ENCODE peak calls at places on chromosomes 7 and 10, in nine cellular contexts. One of them, this sample, is unnamed.
A peak's percentile ranks its signal among the peaks of the same experiment; 100 is the strongest.

GRCh38 chr7:18320971-18321567 is 174.5 kb upstream of the HDAC9 start:
- DNase-seq in neural progenitor cell: peak; percentile 50
- DNase-seq in neuronal stem cell: peak; percentile 14
- DNase-seq in cardiac muscle cell: peak; percentile 73
- DNase-seq in GM23248: peak; percentile 71
- DNase-seq in fibroblast of lung: peak; percentile 66
- DNase-seq in adrenal gland: no peak
- DNase-seq in CD8-positive, alpha-beta memory T cell: no peak
- DNase-seq in Peyer's patch: no peak
- DNase-seq in this sample: no peak

GRCh38 chr7:101885597-101885955 is 68.2 kb downstream of the CUX1 start:
- DNase-seq in adrenal gland: no peak
- DNase-seq in fibroblast of lung: no peak
- DNase-seq in Peyer's patch: no peak
- DNase-seq in GM23248: no peak
- DNase-seq in neuronal stem cell: no peak
- DNase-seq in cardiac muscle cell: no peak
- DNase-seq in CD8-positive, alpha-beta memory T cell: no peak
- DNase-seq in neural progenitor cell: no peak
- DNase-seq in this sample: no peak

GRCh38 chr7:79837915-79838314 is 296.7 kb upstream of the GNAI1 start:
- DNase-seq in fibroblast of lung: no peak
- DNase-seq in adrenal gland: no peak
- DNase-seq in neural progenitor cell: no peak
- DNase-seq in cardiac muscle cell: peak; percentile 50
- DNase-seq in CD8-positive, alpha-beta memory T cell: no peak
- DNase-seq in Peyer's patch: no peak
- DNase-seq in neuronal stem cell: no peak
- DNase-seq in GM23248: peak; percentile 6
- DNase-seq in this sample: no peak

GRCh38 chr7:69232445-69233376 is 365.6 kb upstream of the AUTS2 start:
- DNase-seq in neural progenitor cell: peak; percentile 45
- DNase-seq in CD8-positive, alpha-beta memory T cell: no peak
- DNase-seq in cardiac muscle cell: no peak
- DNase-seq in fibroblast of lung: no peak
- DNase-seq in Peyer's patch: no peak
- DNase-seq in neuronal stem cell: no peak
- DNase-seq in GM23248: no peak
- DNase-seq in adrenal gland: no peak
- DNase-seq in this sample: no peak

GRCh38 chr10:110336111-110336721 is 31.5 kb upstream of the SMNDC1 start:
- DNase-seq in neural progenitor cell: peak; percentile 78
- DNase-seq in CD8-positive, alpha-beta memory T cell: no peak
- DNase-seq in fibroblast of lung: peak; percentile 98
- DNase-seq in neuronal stem cell: peak; percentile 58
- DNase-seq in Peyer's patch: no peak
- DNase-seq in GM23248: peak; percentile 99
- DNase-seq in adrenal gland: peak; percentile 52
- DNase-seq in cardiac muscle cell: peak; percentile 96
- DNase-seq in this sample: no peak

GRCh38 chr7:103395071-103395470 is 47.6 kb downstream of the PSMC2 start:
- DNase-seq in neuronal stem cell: no peak
- DNase-seq in adrenal gland: no peak
- DNase-seq in CD8-positive, alpha-beta memory T cell: no peak
- DNase-seq in Peyer's patch: no peak
- DNase-seq in GM23248: no peak
- DNase-seq in fibroblast of lung: no peak
- DNase-seq in cardiac muscle cell: no peak
- DNase-seq in neural progenitor cell: no peak
- DNase-seq in this sample: no peak

GRCh38 chr7:39580150-39580874 is 14.1 kb downstream of the YAE1 start:
- DNase-seq in adrenal gland: peak; percentile 89
- DNase-seq in CD8-positive, alpha-beta memory T cell: peak; percentile 71
- DNase-seq in neural progenitor cell: peak; percentile 92
- DNase-seq in neuronal stem cell: peak; percentile 80
- DNase-seq in GM23248: peak; percentile 95
- DNase-seq in Peyer's patch: peak; percentile 68
- DNase-seq in fibroblast of lung: peak; percentile 97
- DNase-seq in cardiac muscle cell: peak; percentile 97
- DNase-seq in this sample: peak; percentile 74

GRCh38 chr7:70571986-70572385 is 560.0 kb upstream of the GALNT17 start:
- DNase-seq in neuronal stem cell: no peak
- DNase-seq in GM23248: no peak
- DNase-seq in cardiac muscle cell: no peak
- DNase-seq in CD8-positive, alpha-beta memory T cell: no peak
- DNase-seq in neural progenitor cell: no peak
- DNase-seq in fibroblast of lung: peak; percentile 11
- DNase-seq in adrenal gland: no peak
- DNase-seq in Peyer's patch: no peak
- DNase-seq in this sample: no peak

GRCh38 chr7:87574630-87575029 is 26.1 kb downstream of the ABCB1 start:
- DNase-seq in GM23248: peak; percentile 87
- DNase-seq in Peyer's patch: no peak
- DNase-seq in CD8-positive, alpha-beta memory T cell: no peak
- DNase-seq in neuronal stem cell: no peak
- DNase-seq in cardiac muscle cell: peak; percentile 10
- DNase-seq in fibroblast of lung: peak; percentile 62
- DNase-seq in neural progenitor cell: no peak
- DNase-seq in adrenal gland: no peak
- DNase-seq in this sample: no peak

GRCh38 chr7:72754312-72754711 is 73.7 kb downstream of the TYW1B start:
- DNase-seq in CD8-positive, alpha-beta memory T cell: no peak
- DNase-seq in cardiac muscle cell: peak; percentile 42
- DNase-seq in neuronal stem cell: no peak
- DNase-seq in GM23248: no peak
- DNase-seq in neural progenitor cell: no peak
- DNase-seq in Peyer's patch: no peak
- DNase-seq in fibroblast of lung: no peak
- DNase-seq in adrenal gland: no peak
- DNase-seq in this sample: no peak

GRCh38 chr7:29812185-29812876 is 6.0 kb downstream of the WIPF3 start:
- DNase-seq in Peyer's patch: no peak
- DNase-seq in fibroblast of lung: peak; percentile 83
- DNase-seq in neuronal stem cell: no peak
- DNase-seq in CD8-positive, alpha-beta memory T cell: no peak
- DNase-seq in neural progenitor cell: no peak
- DNase-seq in cardiac muscle cell: no peak
- DNase-seq in GM23248: no peak
- DNase-seq in adrenal gland: no peak
- DNase-seq in this sample: no peak

GRCh38 chr7:86914468-86915054 is 144.9 kb downstream of the ELAPOR2 start:
- DNase-seq in neuronal stem cell: no peak
- DNase-seq in GM23248: peak; percentile 62
- DNase-seq in CD8-positive, alpha-beta memory T cell: no peak
- DNase-seq in adrenal gland: no peak
- DNase-seq in Peyer's patch: no peak
- DNase-seq in cardiac muscle cell: peak; percentile 46
- DNase-seq in fibroblast of lung: peak; percentile 37
- DNase-seq in neural progenitor cell: peak; percentile 26
- DNase-seq in this sample: no peak

GRCh38 chr7:110224643-110225042 is 866.3 kb upstream of the LRRN3 start:
- DNase-seq in cardiac muscle cell: no peak
- DNase-seq in adrenal gland: peak; percentile 28
- DNase-seq in fibroblast of lung: no peak
- DNase-seq in CD8-positive, alpha-beta memory T cell: no peak
- DNase-seq in Peyer's patch: no peak
- DNase-seq in neuronal stem cell: no peak
- DNase-seq in GM23248: no peak
- DNase-seq in neural progenitor cell: no peak
- DNase-seq in this sample: no peak

GRCh38 chr10:30915141-30915540 is 116.5 kb downstream of the ZNF438 start:
- DNase-seq in neural progenitor cell: no peak
- DNase-seq in Peyer's patch: no peak
- DNase-seq in fibroblast of lung: peak; percentile 83
- DNase-seq in GM23248: peak; percentile 19
- DNase-seq in CD8-positive, alpha-beta memory T cell: no peak
- DNase-seq in adrenal gland: no peak
- DNase-seq in neuronal stem cell: no peak
- DNase-seq in cardiac muscle cell: peak; percentile 81
- DNase-seq in this sample: no peak

GRCh38 chr7:141244466-141244865 is 170.6 kb downstream of the TMEM178B start:
- DNase-seq in cardiac muscle cell: no peak
- DNase-seq in Peyer's patch: no peak
- DNase-seq in adrenal gland: no peak
- DNase-seq in CD8-positive, alpha-beta memory T cell: no peak
- DNase-seq in neuronal stem cell: no peak
- DNase-seq in GM23248: no peak
- DNase-seq in neural progenitor cell: no peak
- DNase-seq in fibroblast of lung: no peak
- DNase-seq in this sample: no peak

GRCh38 chr10:133237241-133238065 is at the start of gene VENTX:
- DNase-seq in neural progenitor cell: peak; percentile 90
- DNase-seq in cardiac muscle cell: no peak
- DNase-seq in adrenal gland: no peak
- DNase-seq in CD8-positive, alpha-beta memory T cell: no peak
- DNase-seq in neuronal stem cell: no peak
- DNase-seq in fibroblast of lung: no peak
- DNase-seq in Peyer's patch: no peak
- DNase-seq in GM23248: no peak
- DNase-seq in this sample: no peak

DNA sequence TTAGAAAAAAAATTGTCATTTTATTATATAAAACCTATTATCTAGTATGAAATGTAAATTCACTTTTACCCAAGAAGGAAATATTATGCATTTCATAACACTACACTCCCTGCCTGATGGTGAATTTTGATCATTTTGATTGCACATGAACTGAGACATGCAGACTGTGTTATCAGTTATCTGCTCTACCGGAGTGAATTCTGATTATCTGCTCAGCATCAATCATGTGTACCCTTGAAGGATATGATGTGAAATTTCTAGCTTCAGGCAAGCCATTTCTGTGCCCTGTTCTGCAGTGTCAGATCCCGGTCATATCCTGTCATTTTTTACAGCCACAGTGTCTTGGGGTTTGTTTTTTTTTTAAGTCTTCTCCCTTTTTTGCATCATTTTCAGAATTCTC is 85.0 kb upstream of the FGL2 start:
- DNase-seq in neural progenitor cell: no peak
- DNase-seq in cardiac muscle cell: no peak
- DNase-seq in CD8-positive, alpha-beta memory T cell: no peak
- DNase-seq in adrenal gland: no peak
- DNase-seq in Peyer's patch: no peak
- DNase-seq in fibroblast of lung: no peak
- DNase-seq in neuronal stem cell: no peak
- DNase-seq in GM23248: no peak
- DNase-seq in this sample: no peak
- H3K4me3 ChIP-seq in neural progenitor cell: no peak overlapping the region
- H3K4me3 ChIP-seq in cardiac muscle cell: no peak overlapping the region
- H3K4me3 ChIP-seq in CD8-positive, alpha-beta memory T cell: no peak overlapping the region
- H3K4me3 ChIP-seq in adrenal gland: no peak overlapping the region
- H3K4me3 ChIP-seq in Peyer's patch: no peak overlapping the region
- H3K4me3 ChIP-seq in fibroblast of lung: no peak overlapping the region
- H3K4me3 ChIP-seq in neuronal stem cell: no peak overlapping the region
- H3K4me3 ChIP-seq in GM23248: no peak overlapping the region
- H3K4me3 ChIP-seq in this sample: no peak overlapping the region

GRCh38 chr10:82925547-82925946 is 1050.6 kb downstream of the NRG3 start:
- DNase-seq in neural progenitor cell: no peak
- DNase-seq in CD8-positive, alpha-beta memory T cell: no peak
- DNase-seq in Peyer's patch: no peak
- DNase-seq in neuronal stem cell: no peak
- DNase-seq in cardiac muscle cell: no peak
- DNase-seq in GM23248: no peak
- DNase-seq in fibroblast of lung: no peak
- DNase-seq in adrenal gland: no peak
- DNase-seq in this sample: no peak
- H3K4me1 ChIP-seq in neural progenitor cell: no peaks in the 10 kb centered on the region
- H3K4me1 ChIP-seq in CD8-positive, alpha-beta memory T cell: no peaks in the 10 kb centered on the region
- H3K4me1 ChIP-seq in Peyer's patch: no peaks in the 10 kb centered on the region
- H3K4me1 ChIP-seq in neuronal stem cell: peaks cover 3% of the 10 kb centered on the region
- H3K4me1 ChIP-seq in cardiac muscle cell: no peaks in the 10 kb centered on the region
- H3K4me1 ChIP-seq in GM23248: no peaks in the 10 kb centered on the region
- H3K4me1 ChIP-seq in fibroblast of lung: no peaks in the 10 kb centered on the region
- H3K4me1 ChIP-seq in adrenal gland: no peaks in the 10 kb centered on the region
- H3K4me1 ChIP-seq in this sample: no peaks in the 10 kb centered on the region

DNA sequence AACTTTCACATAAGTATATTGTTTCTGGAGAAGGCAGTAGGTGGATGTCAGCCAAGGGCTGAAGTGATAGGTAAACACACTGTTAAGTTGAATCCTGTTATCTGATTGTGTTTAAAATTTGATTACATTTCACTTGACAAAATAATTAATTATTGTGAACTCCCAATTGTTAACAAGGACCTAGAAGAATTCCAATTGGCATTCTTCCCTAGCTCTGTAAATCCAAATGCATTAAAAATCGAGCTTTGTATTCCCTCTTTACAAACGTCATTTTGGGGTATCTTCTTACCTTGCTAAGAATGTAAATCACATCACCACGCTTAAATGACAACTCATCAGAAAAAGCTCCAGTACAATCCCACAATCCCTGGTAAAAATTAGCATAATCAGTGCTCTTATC is 179.9 kb downstream of the SKAP2 start:
- DNase-seq in Peyer's patch: no peak
- DNase-seq in adrenal gland: no peak
- DNase-seq in CD8-positive, alpha-beta memory T cell: no peak
- DNase-seq in neuronal stem cell: no peak
- DNase-seq in cardiac muscle cell: no peak
- DNase-seq in fibroblast of lung: peak; percentile 20
- DNase-seq in neural progenitor cell: no peak
- DNase-seq in GM23248: no peak
- DNase-seq in this sample: no peak
- H3K27me3 ChIP-seq in Peyer's patch: no peaks in the 10 kb centered on the region
- H3K27me3 ChIP-seq in adrenal gland: no peaks in the 10 kb centered on the region
- H3K27me3 ChIP-seq in CD8-positive, alpha-beta memory T cell: no peaks in the 10 kb centered on the region
- H3K27me3 ChIP-seq in neuronal stem cell: no peaks in the 10 kb centered on the region
- H3K27me3 ChIP-seq in cardiac muscle cell: peaks cover 45% of the 10 kb centered on the region
- H3K27me3 ChIP-seq in fibroblast of lung: no peaks in the 10 kb centered on the region
- H3K27me3 ChIP-seq in neural progenitor cell: peaks cover 34% of the 10 kb centered on the region
- H3K27me3 ChIP-seq in GM23248: no peaks in the 10 kb centered on the region
- H3K27me3 ChIP-seq in this sample: no peaks in the 10 kb centered on the region

DNA sequence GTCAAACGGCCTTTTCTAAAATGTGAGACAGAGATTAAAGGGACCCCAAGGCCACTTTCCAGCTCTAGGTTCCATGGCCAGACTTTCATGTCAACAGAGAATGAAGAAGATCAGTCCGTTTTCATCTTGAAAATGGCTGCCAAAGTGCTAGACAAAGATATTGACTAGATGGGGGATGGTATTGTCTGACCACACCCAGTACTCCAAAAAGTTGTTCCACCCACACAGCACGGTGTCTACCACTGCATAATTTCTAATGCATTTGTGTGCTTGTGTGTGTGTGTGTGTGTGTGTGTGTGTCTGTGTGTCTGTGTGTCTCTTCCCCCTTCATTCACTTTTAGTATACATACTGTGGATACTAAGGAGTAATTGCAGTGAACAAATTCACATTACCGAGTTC is 1.3 kb downstream of the COL1A2 start:
- DNase-seq in fibroblast of lung: peak; percentile 83
- DNase-seq in neuronal stem cell: no peak
- DNase-seq in Peyer's patch: no peak
- DNase-seq in neural progenitor cell: peak; percentile 1
- DNase-seq in adrenal gland: no peak
- DNase-seq in GM23248: peak; percentile 91
- DNase-seq in CD8-positive, alpha-beta memory T cell: no peak
- DNase-seq in cardiac muscle cell: peak; percentile 87
- DNase-seq in this sample: no peak
- H3K4me3 ChIP-seq in fibroblast of lung: peak overlapping the region; percentile 89
- H3K4me3 ChIP-seq in neuronal stem cell: peak overlapping the region; percentile 52
- H3K4me3 ChIP-seq in Peyer's patch: peak overlapping the region; percentile 37
- H3K4me3 ChIP-seq in neural progenitor cell: peak overlapping the region; percentile 57
- H3K4me3 ChIP-seq in adrenal gland: no peak overlapping the region
- H3K4me3 ChIP-seq in GM23248: peak overlapping the region; percentile 99
- H3K4me3 ChIP-seq in CD8-positive, alpha-beta memory T cell: no peak overlapping the region
- H3K4me3 ChIP-seq in cardiac muscle cell: no peak overlapping the region
- H3K4me3 ChIP-seq in this sample: no peak overlapping the region